ENCODE peak calls at places on chromosomes 5 and 9, in nine cellular contexts. One of them, this sample, is unnamed.

GRCh38 chr9:5566054-5566618 is 55.8 kb downstream of the PDCD1LG2 start:
- DNase-seq in cardiac muscle cell: no peak
- DNase-seq in upper lobe of right lung: no peak
- DNase-seq in kidney: no peak
- DNase-seq in HCT116: no peak
- DNase-seq in left lung: no peak
- DNase-seq in fibroblast of lung: no peak
- DNase-seq in adrenal gland: no peak
- DNase-seq in colonic mucosa: no peak
- DNase-seq in this sample: no peak

GRCh38 chr9:69331444-69331843 is 6.4 kb downstream of the ENTREP1 start:
- DNase-seq in kidney: no peak
- DNase-seq in HCT116: no peak
- DNase-seq in upper lobe of right lung: no peak
- DNase-seq in colonic mucosa: no peak
- DNase-seq in fibroblast of lung: no peak
- DNase-seq in cardiac muscle cell: no peak
- DNase-seq in adrenal gland: no peak
- DNase-seq in left lung: no peak
- DNase-seq in this sample: no peak

GRCh38 chr5:143001764-143002351 is 231.7 kb downstream of the ARHGAP26 start:
- DNase-seq in adrenal gland: no peak
- DNase-seq in HCT116: no peak
- DNase-seq in upper lobe of right lung: no peak
- DNase-seq in colonic mucosa: no peak
- DNase-seq in fibroblast of lung: peak; percentile 91
- DNase-seq in left lung: no peak
- DNase-seq in cardiac muscle cell: no peak
- DNase-seq in kidney: no peak
- DNase-seq in this sample: no peak

GRCh38 chr9:92747459-92748232 is 17.0 kb downstream of the BICD2 start:
- DNase-seq in left lung: no peak
- DNase-seq in adrenal gland: no peak
- DNase-seq in cardiac muscle cell: no peak
- DNase-seq in colonic mucosa: no peak
- DNase-seq in kidney: peak; percentile 51
- DNase-seq in fibroblast of lung: peak; percentile 39
- DNase-seq in HCT116: no peak
- DNase-seq in upper lobe of right lung: no peak
- DNase-seq in this sample: peak; percentile 40

GRCh38 chr5:151040211-151040747 is 19.9 kb downstream of the GPX3 start:
- DNase-seq in left lung: no peak
- DNase-seq in colonic mucosa: no peak
- DNase-seq in kidney: peak; percentile 55
- DNase-seq in cardiac muscle cell: no peak
- DNase-seq in HCT116: peak; percentile 43
- DNase-seq in adrenal gland: peak; percentile 26
- DNase-seq in upper lobe of right lung: no peak
- DNase-seq in fibroblast of lung: peak; percentile 21
- DNase-seq in this sample: peak; percentile 76

GRCh38 chr5:172097356-172097755 is 90.7 kb downstream of the STK10 start:
- DNase-seq in kidney: no peak
- DNase-seq in HCT116: no peak
- DNase-seq in colonic mucosa: no peak
- DNase-seq in adrenal gland: no peak
- DNase-seq in fibroblast of lung: no peak
- DNase-seq in left lung: no peak
- DNase-seq in upper lobe of right lung: peak; percentile 50
- DNase-seq in cardiac muscle cell: no peak
- DNase-seq in this sample: no peak

GRCh38 chr9:18688581-18688980 is 214.6 kb downstream of the ADAMTSL1 start:
- DNase-seq in colonic mucosa: no peak
- DNase-seq in left lung: no peak
- DNase-seq in upper lobe of right lung: no peak
- DNase-seq in kidney: no peak
- DNase-seq in fibroblast of lung: peak; percentile 33
- DNase-seq in HCT116: no peak
- DNase-seq in adrenal gland: no peak
- DNase-seq in cardiac muscle cell: no peak
- DNase-seq in this sample: no peak

GRCh38 chr9:116495725-116496124 is 191.4 kb upstream of the TRIM32 start:
- DNase-seq in left lung: no peak
- DNase-seq in HCT116: no peak
- DNase-seq in adrenal gland: no peak
- DNase-seq in fibroblast of lung: no peak
- DNase-seq in kidney: no peak
- DNase-seq in colonic mucosa: no peak
- DNase-seq in upper lobe of right lung: no peak
- DNase-seq in cardiac muscle cell: no peak
- DNase-seq in this sample: no peak

GRCh38 chr9:104993291-104993963 is 65.5 kb upstream of the ABCA1 start:
- DNase-seq in fibroblast of lung: peak; percentile 91
- DNase-seq in left lung: no peak
- DNase-seq in adrenal gland: peak; percentile 97
- DNase-seq in upper lobe of right lung: peak; percentile 73
- DNase-seq in kidney: peak; percentile 79
- DNase-seq in cardiac muscle cell: peak; percentile 91
- DNase-seq in HCT116: no peak
- DNase-seq in colonic mucosa: peak; percentile 46
- DNase-seq in this sample: peak; percentile 52

GRCh38 chr5:72818866-72819534 is 2.5 kb downstream of the TNPO1 start:
- DNase-seq in colonic mucosa: peak; percentile 77
- DNase-seq in kidney: no peak
- DNase-seq in upper lobe of right lung: peak; percentile 80
- DNase-seq in cardiac muscle cell: peak; percentile 82
- DNase-seq in left lung: peak; percentile 84
- DNase-seq in HCT116: peak; percentile 37
- DNase-seq in adrenal gland: peak; percentile 60
- DNase-seq in fibroblast of lung: peak; percentile 47
- DNase-seq in this sample: peak; percentile 78

GRCh38 chr9:65444943-65445342 is 159.9 kb upstream of the FOXD4L5 start:
- DNase-seq in colonic mucosa: no peak
- DNase-seq in upper lobe of right lung: no peak
- DNase-seq in left lung: no peak
- DNase-seq in kidney: peak; percentile 37
- DNase-seq in cardiac muscle cell: no peak
- DNase-seq in adrenal gland: no peak
- DNase-seq in fibroblast of lung: no peak
- DNase-seq in HCT116: no peak
- DNase-seq in this sample: no peak

GRCh38 chr5:139788294-139788875 is 7.2 kb upstream of the PSD2 start:
- DNase-seq in cardiac muscle cell: no peak
- DNase-seq in colonic mucosa: no peak
- DNase-seq in fibroblast of lung: no peak
- DNase-seq in upper lobe of right lung: no peak
- DNase-seq in left lung: no peak
- DNase-seq in HCT116: no peak
- DNase-seq in adrenal gland: no peak
- DNase-seq in kidney: no peak
- DNase-seq in this sample: no peak
- H3K27ac ChIP-seq in cardiac muscle cell: no peak overlapping the region
- H3K27ac ChIP-seq in colonic mucosa: no peak overlapping the region
- H3K27ac ChIP-seq in fibroblast of lung: no peak overlapping the region
- H3K27ac ChIP-seq in upper lobe of right lung: peak overlapping the region; percentile 47
- H3K27ac ChIP-seq in left lung: no peak overlapping the region
- H3K27ac ChIP-seq in HCT116: peak overlapping the region; percentile 30
- H3K27ac ChIP-seq in adrenal gland: no peak overlapping the region
- H3K27ac ChIP-seq in kidney: no peak overlapping the region
- H3K27ac ChIP-seq in this sample: no peak overlapping the region

GRCh38 chr5:132461671-132462070 is 28.9 kb downstream of the IRF1 start:
- DNase-seq in kidney: no peak
- DNase-seq in cardiac muscle cell: no peak
- DNase-seq in upper lobe of right lung: no peak
- DNase-seq in adrenal gland: no peak
- DNase-seq in fibroblast of lung: no peak
- DNase-seq in colonic mucosa: no peak
- DNase-seq in HCT116: no peak
- DNase-seq in left lung: no peak
- DNase-seq in this sample: no peak
- H3K4me1 ChIP-seq in kidney: peaks cover 47% of the 10 kb centered on the region
- H3K4me1 ChIP-seq in cardiac muscle cell: no peaks in the 10 kb centered on the region
- H3K4me1 ChIP-seq in upper lobe of right lung: peaks cover 79% of the 10 kb centered on the region
- H3K4me1 ChIP-seq in adrenal gland: peaks cover 20% of the 10 kb centered on the region
- H3K4me1 ChIP-seq in fibroblast of lung: peaks cover 52% of the 10 kb centered on the region
- H3K4me1 ChIP-seq in colonic mucosa: peaks cover 51% of the 10 kb centered on the region
- H3K4me1 ChIP-seq in HCT116: peaks cover 48% of the 10 kb centered on the region
- H3K4me1 ChIP-seq in left lung: peaks cover 94% of the 10 kb centered on the region
- H3K4me1 ChIP-seq in this sample: peaks cover 99% of the 10 kb centered on the region

DNA sequence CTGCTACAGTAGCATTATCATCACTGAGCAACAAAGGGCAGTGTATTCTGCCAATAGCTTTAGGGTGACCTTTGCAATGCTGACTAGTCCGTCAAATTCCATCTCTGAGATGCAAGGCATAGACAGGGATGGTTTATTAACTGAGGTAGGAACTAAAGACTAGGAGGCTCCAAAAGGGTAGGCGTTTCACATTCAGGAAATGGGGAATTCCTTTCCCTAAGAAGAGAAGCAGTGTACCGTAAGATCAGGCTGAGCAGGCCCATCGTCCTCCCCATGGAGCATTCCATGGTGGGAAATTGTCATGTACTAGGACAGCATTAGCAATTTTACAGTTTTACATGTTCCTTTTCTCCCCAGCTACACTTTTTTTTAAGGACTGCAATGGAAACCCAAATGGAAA is 157.7 kb downstream of the BNC2 start:
- DNase-seq in cardiac muscle cell: no peak
- DNase-seq in fibroblast of lung: no peak
- DNase-seq in upper lobe of right lung: no peak
- DNase-seq in adrenal gland: no peak
- DNase-seq in colonic mucosa: no peak
- DNase-seq in kidney: no peak
- DNase-seq in left lung: no peak
- DNase-seq in HCT116: no peak
- DNase-seq in this sample: no peak
- H3K27ac ChIP-seq in cardiac muscle cell: no peak overlapping the region
- H3K27ac ChIP-seq in fibroblast of lung: no peak overlapping the region
- H3K27ac ChIP-seq in upper lobe of right lung: no peak overlapping the region
- H3K27ac ChIP-seq in adrenal gland: no peak overlapping the region
- H3K27ac ChIP-seq in colonic mucosa: no peak overlapping the region
- H3K27ac ChIP-seq in kidney: no peak overlapping the region
- H3K27ac ChIP-seq in left lung: no peak overlapping the region
- H3K27ac ChIP-seq in HCT116: no peak overlapping the region
- H3K27ac ChIP-seq in this sample: no peak overlapping the region

DNA sequence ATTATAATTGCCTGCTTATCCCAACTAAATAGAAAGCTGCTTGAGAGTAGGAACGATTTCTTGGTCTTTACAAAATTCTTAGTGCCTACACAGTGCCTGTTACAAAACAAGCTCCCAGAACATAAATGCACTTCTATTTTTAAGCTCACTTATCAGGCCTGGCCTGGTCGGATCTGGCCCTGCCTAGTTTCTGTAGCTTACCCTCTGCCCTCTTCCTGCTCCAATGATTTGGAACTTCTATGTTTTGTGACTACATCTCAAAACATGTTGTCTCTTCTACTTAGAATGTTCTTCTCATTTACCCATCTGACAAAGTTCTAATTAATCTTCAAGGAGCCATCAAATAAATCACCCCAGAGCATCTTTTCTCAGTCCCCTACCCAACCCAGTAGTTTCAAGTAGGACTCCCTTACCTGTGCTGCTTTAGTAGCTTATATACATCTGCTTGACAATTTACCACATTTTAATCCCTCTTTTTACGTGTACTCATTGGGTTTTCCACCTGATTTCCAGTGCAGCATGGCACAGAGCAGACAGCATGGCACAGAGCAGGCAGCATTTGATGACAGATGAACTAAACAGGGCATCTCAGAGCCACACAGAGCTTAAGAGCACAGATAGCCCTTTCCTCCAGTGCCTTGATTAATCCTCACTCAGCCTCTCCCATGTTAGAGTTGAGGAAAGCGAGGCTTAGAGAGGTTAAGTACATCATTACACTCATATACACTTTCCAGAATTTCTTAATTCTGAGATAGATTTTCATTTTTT is 171.9 kb downstream of the MAPKAP1 start:
- DNase-seq in HCT116: no peak
- DNase-seq in left lung: no peak
- DNase-seq in colonic mucosa: no peak
- DNase-seq in fibroblast of lung: no peak
- DNase-seq in cardiac muscle cell: peak; percentile 43
- DNase-seq in adrenal gland: no peak
- DNase-seq in upper lobe of right lung: no peak
- DNase-seq in kidney: no peak
- DNase-seq in this sample: no peak
- H3K4me1 ChIP-seq in HCT116: peaks cover 37% of the 10 kb centered on the region
- H3K4me1 ChIP-seq in left lung: peaks cover 26% of the 10 kb centered on the region
- H3K4me1 ChIP-seq in colonic mucosa: no peaks in the 10 kb centered on the region
- H3K4me1 ChIP-seq in fibroblast of lung: peaks cover 22% of the 10 kb centered on the region
- H3K4me1 ChIP-seq in cardiac muscle cell: peaks cover 42% of the 10 kb centered on the region
- H3K4me1 ChIP-seq in adrenal gland: peaks cover 17% of the 10 kb centered on the region
- H3K4me1 ChIP-seq in upper lobe of right lung: peaks cover 18% of the 10 kb centered on the region
- H3K4me1 ChIP-seq in kidney: peaks cover 14% of the 10 kb centered on the region
- H3K4me1 ChIP-seq in this sample: no peaks in the 10 kb centered on the region

GRCh38 chr5:119321569-119322311 is 34.1 kb upstream of the TNFAIP8 start:
- DNase-seq in adrenal gland: no peak
- DNase-seq in cardiac muscle cell: no peak
- DNase-seq in upper lobe of right lung: no peak
- DNase-seq in HCT116: no peak
- DNase-seq in kidney: no peak
- DNase-seq in left lung: no peak
- DNase-seq in fibroblast of lung: no peak
- DNase-seq in colonic mucosa: no peak
- DNase-seq in this sample: no peak
- H3K27ac ChIP-seq in adrenal gland: no peak overlapping the region
- H3K27ac ChIP-seq in cardiac muscle cell: no peak overlapping the region
- H3K27ac ChIP-seq in upper lobe of right lung: no peak overlapping the region
- H3K27ac ChIP-seq in HCT116: peak overlapping the region; percentile 83
- H3K27ac ChIP-seq in kidney: no peak overlapping the region
- H3K27ac ChIP-seq in left lung: no peak overlapping the region
- H3K27ac ChIP-seq in fibroblast of lung: no peak overlapping the region
- H3K27ac ChIP-seq in colonic mucosa: no peak overlapping the region
- H3K27ac ChIP-seq in this sample: no peak overlapping the region

GRCh38 chr5:149804478-149805450 is 74.7 kb downstream of the PPARGC1B start:
- DNase-seq in upper lobe of right lung: no peak
- DNase-seq in fibroblast of lung: no peak
- DNase-seq in HCT116: no peak
- DNase-seq in cardiac muscle cell: no peak
- DNase-seq in left lung: no peak
- DNase-seq in kidney: no peak
- DNase-seq in adrenal gland: no peak
- DNase-seq in colonic mucosa: no peak
- DNase-seq in this sample: no peak
- H3K4me1 ChIP-seq in upper lobe of right lung: peaks cover 37% of the 10 kb centered on the region
- H3K4me1 ChIP-seq in fibroblast of lung: peaks cover 12% of the 10 kb centered on the region
- H3K4me1 ChIP-seq in HCT116: peaks cover 26% of the 10 kb centered on the region
- H3K4me1 ChIP-seq in cardiac muscle cell: peaks cover 54% of the 10 kb centered on the region
- H3K4me1 ChIP-seq in left lung: peaks cover 26% of the 10 kb centered on the region
- H3K4me1 ChIP-seq in kidney: peaks cover 22% of the 10 kb centered on the region
- H3K4me1 ChIP-seq in adrenal gland: peaks cover 9% of the 10 kb centered on the region
- H3K4me1 ChIP-seq in colonic mucosa: peaks cover 8% of the 10 kb centered on the region
- H3K4me1 ChIP-seq in this sample: no peaks in the 10 kb centered on the region

DNA sequence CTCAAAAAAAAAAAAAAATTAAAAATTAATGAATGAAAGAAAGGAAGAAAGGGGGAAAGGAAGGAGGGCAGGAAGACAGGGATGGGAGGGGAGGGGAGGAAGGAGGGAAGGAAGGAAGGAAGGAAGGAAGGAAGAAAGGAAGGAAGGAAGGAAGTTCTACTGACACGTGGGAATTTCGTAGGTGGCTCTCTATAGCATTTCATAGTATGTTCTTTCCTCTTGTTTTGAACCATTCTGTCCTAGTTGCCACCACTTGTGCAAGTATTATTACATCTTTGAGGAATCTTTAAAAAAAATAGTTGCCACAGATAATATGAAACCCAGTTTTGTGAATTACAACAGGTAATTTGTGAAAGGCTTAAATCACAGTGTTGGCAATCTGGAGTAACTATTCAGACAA is 253.8 kb downstream of the BNC2 start:
- DNase-seq in fibroblast of lung: no peak
- DNase-seq in adrenal gland: no peak
- DNase-seq in cardiac muscle cell: no peak
- DNase-seq in upper lobe of right lung: no peak
- DNase-seq in left lung: no peak
- DNase-seq in colonic mucosa: no peak
- DNase-seq in kidney: no peak
- DNase-seq in HCT116: no peak
- DNase-seq in this sample: no peak
- H3K27ac ChIP-seq in fibroblast of lung: no peak overlapping the region
- H3K27ac ChIP-seq in adrenal gland: no peak overlapping the region
- H3K27ac ChIP-seq in cardiac muscle cell: no peak overlapping the region
- H3K27ac ChIP-seq in upper lobe of right lung: no peak overlapping the region
- H3K27ac ChIP-seq in left lung: no peak overlapping the region
- H3K27ac ChIP-seq in colonic mucosa: no peak overlapping the region
- H3K27ac ChIP-seq in kidney: no peak overlapping the region
- H3K27ac ChIP-seq in HCT116: no peak overlapping the region
- H3K27ac ChIP-seq in this sample: no peak overlapping the region

This sample was measured in Peyer's patch.